ENCODE peak calls at places on chromosomes 2 and 18, in ten cellular contexts. L is foreskin keratinocyte, Q is lower leg skin, G is left ventricle myocardium inferior, P is sigmoid colon, U is progenitor cell of endocrine pancreas, Y is H9, H is fibroblast of the aortic adventitia, F is A549, D is HCT116. K is an unnamed sample.

GRCh38 chr18:2135309-2135708 is 436.0 kb downstream of the METTL4 start:
- DNase-seq in L (no peak), Q (no peak), G (no peak), P (no peak), U (no peak), Y (no peak), H (no peak), F (no peak), D (no peak), K (no peak)

GRCh38 chr18:53918091-53918490 is 306.4 kb downstream of the MBD2 start:
- DNase-seq in L (no peak), Q (no peak), G (no peak), P (no peak), U (no peak), Y (no peak), H (no peak), F (no peak), D (no peak), K (no peak)

GRCh38 chr2:8581048-8581561 is 100.8 kb upstream of the ID2 start:
- DNase-seq in L (no peak), Q (no peak), G (no peak), P (no peak), U (no peak), Y (peak), H (no peak), F (no peak), D (no peak), K (no peak)

GRCh38 chr2:219452361-219453317 is 18.0 kb downstream of the SPEG start:
- DNase-seq in L (peak), Q (no peak), G (no peak), P (peak), U (no peak), Y (no peak), H (peak), F (peak), D (peak), K (no peak)

GRCh38 chr2:120133572-120134244 is 89.5 kb downstream of the TMEM185B start:
- DNase-seq in L (no peak), Q (no peak), G (no peak), P (no peak), U (no peak), Y (no peak), H (peak), F (no peak), D (no peak), K (no peak)

GRCh38 chr2:164937864-164938401 is 17.4 kb downstream of the SLC38A11 start:
- DNase-seq in L (no peak), Q (no peak), G (no peak), P (no peak), U (no peak), Y (no peak), H (no peak), F (peak), D (no peak), K (no peak)

GRCh38 chr2:65922794-65923193 is 490.4 kb upstream of the SPRED2 start:
- DNase-seq in L (peak), Q (peak), G (peak), P (peak), U (no peak), Y (no peak), H (no peak), F (no peak), D (no peak), K (no peak)

GRCh38 chr2:20074901-20075300 is 23.5 kb upstream of the LAPTM4A start:
- DNase-seq in L (no peak), Q (no peak), G (no peak), P (no peak), U (no peak), Y (no peak), H (no peak), F (no peak), D (no peak), K (no peak)

GRCh38 chr2:120392923-120393322 is 47.0 kb downstream of the INHBB start:
- DNase-seq in L (no peak), Q (no peak), G (no peak), P (no peak), U (no peak), Y (no peak), H (no peak), F (no peak), D (no peak), K (no peak)

GRCh38 chr18:32735781-32736180 is 37.0 kb downstream of the KLHL14 start:
- DNase-seq in L (peak), Q (no peak), G (no peak), P (no peak), U (no peak), Y (no peak), H (no peak), F (no peak), D (no peak), K (no peak)

GRCh38 chr2:86613515-86613914 is 10.2 kb downstream of the RNF103 start:
- DNase-seq in L (no peak), Q (no peak), G (no peak), P (no peak), U (no peak), Y (no peak), H (no peak), F (no peak), D (no peak), K (no peak)
- TF ChIP-seq CTCF in L (no peak), Q (no peak), G (no peak), P (no peak), U (no peak), Y (no peak), H (no peak), F (no peak), D (no peak), K (no peak)

GRCh38 chr2:670637-671036 is 6.6 kb downstream of the TMEM18 start:
- DNase-seq in L (no peak), Q (no peak), G (no peak), P (no peak), U (no peak), Y (no peak), H (no peak), F (no peak), D (no peak), K (no peak)

GRCh38 chr2:669323-669722 is 7.9 kb downstream of the TMEM18 start:
- DNase-seq in L (no peak), Q (no peak), G (no peak), P (no peak), U (no peak), Y (no peak), H (peak), F (no peak), D (no peak), K (no peak)

GRCh38 chr2:666441-666840 is 10.8 kb downstream of the TMEM18 start:
- DNase-seq in L (no peak), Q (no peak), G (no peak), P (peak), U (no peak), Y (peak), H (no peak), F (no peak), D (no peak), K (no peak)

GRCh38 chr2:665340-666073 is 11.7 kb downstream of the TMEM18 start:
- DNase-seq in L (no peak), Q (no peak), G (no peak), P (no peak), U (no peak), Y (no peak), H (no peak), F (no peak), D (no peak), K (no peak)

DNA sequence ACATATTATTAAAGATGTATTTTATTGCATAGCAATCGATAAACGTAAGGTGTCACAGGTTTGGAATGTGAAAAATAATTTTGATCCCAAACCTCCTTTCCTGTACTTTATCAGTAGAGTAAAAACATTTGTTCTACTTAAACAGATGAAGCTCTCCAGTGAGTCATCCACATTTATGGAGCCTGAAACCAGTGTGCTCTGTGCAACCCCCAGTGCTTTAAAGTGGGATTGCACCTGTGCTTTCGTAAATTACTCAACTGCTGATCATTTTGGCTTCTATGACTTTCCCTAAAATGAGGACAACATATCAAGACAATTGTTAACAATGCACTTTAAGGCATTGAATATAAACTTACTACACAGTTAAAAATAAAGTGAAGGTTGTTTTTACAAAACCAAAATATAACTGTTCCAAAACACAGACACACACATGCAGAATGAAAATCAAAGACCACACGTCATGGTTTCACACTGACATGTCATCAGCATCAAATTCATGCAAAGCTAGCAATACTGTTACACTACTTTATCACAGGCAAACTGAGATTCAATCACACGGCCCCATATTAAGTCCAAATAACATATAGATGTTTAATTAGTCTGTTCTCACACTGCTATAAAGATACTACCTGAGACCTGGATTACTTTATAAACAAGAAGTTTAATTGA is 9.7 kb downstream of the TMEM18 start:
- DNase-seq in L (peak), Q (no peak), G (no peak), P (no peak), U (no peak), Y (peak), H (peak), F (peak), D (peak), K (no peak)
- TF ChIP-seq CTCF in L (peak), Q (no peak), G (peak), P (peak), U (peak), Y (peak), H (peak), F (no peak), D (peak), K (peak)

GRCh38 chr2:238339814-238340213 is 19.5 kb downstream of the TRAF3IP1 start:
- DNase-seq in L (no peak), Q (no peak), G (no peak), P (no peak), U (no peak), Y (no peak), H (no peak), F (peak), D (no peak), K (no peak)
- TF ChIP-seq CTCF in L (peak), Q (no peak), G (peak), P (no peak), U (no peak), Y (no peak), H (no peak), F (peak), D (peak), K (peak)

GRCh38 chr2:173957517-173957916 is 7.7 kb downstream of the SP3 start:
- DNase-seq in L (no peak), Q (no peak), G (no peak), P (no peak), U (no peak), Y (no peak), H (peak), F (no peak), D (no peak), K (no peak)

GRCh38 chr2:173953047-173953424 is 12.1 kb downstream of the SP3 start:
- DNase-seq in L (no peak), Q (no peak), G (no peak), P (no peak), U (no peak), Y (no peak), H (no peak), F (no peak), D (no peak), K (no peak)

GRCh38 chr2:173955867-173956266 is 9.3 kb downstream of the SP3 start:
- DNase-seq in L (no peak), Q (no peak), G (no peak), P (no peak), U (no peak), Y (no peak), H (no peak), F (no peak), D (no peak), K (no peak)

GRCh38 chr2:173956454-173956853 is 8.7 kb downstream of the SP3 start:
- DNase-seq in L (no peak), Q (no peak), G (no peak), P (no peak), U (no peak), Y (no peak), H (no peak), F (no peak), D (no peak), K (no peak)

DNA sequence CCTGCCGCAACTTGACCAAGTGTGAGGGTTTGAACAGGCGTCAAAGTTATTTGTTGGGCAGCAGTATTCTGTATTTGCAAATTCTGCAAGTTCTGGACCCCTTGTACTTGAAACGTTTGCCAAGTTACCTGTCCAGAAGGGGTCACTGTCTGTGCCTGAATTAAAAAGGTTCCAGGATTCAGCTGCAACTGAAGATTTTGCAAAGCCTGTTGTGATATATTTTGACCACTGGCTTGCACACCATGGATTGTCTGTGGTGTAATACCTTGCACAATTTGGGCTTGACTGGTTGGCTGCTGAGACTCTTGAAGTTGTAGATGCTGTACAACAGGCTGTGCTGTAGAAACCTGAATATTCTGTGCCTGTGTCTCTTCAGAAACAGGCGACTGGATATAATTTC is 10.2 kb downstream of the SP3 start:
- DNase-seq in L (no peak), Q (no peak), G (no peak), P (no peak), U (no peak), Y (no peak), H (no peak), F (no peak), D (no peak), K (no peak)
- TF ChIP-seq CTCF in L (peak), Q (no peak), G (no peak), P (no peak), U (peak), Y (peak), H (no peak), F (no peak), D (peak), K (peak)

DNA sequence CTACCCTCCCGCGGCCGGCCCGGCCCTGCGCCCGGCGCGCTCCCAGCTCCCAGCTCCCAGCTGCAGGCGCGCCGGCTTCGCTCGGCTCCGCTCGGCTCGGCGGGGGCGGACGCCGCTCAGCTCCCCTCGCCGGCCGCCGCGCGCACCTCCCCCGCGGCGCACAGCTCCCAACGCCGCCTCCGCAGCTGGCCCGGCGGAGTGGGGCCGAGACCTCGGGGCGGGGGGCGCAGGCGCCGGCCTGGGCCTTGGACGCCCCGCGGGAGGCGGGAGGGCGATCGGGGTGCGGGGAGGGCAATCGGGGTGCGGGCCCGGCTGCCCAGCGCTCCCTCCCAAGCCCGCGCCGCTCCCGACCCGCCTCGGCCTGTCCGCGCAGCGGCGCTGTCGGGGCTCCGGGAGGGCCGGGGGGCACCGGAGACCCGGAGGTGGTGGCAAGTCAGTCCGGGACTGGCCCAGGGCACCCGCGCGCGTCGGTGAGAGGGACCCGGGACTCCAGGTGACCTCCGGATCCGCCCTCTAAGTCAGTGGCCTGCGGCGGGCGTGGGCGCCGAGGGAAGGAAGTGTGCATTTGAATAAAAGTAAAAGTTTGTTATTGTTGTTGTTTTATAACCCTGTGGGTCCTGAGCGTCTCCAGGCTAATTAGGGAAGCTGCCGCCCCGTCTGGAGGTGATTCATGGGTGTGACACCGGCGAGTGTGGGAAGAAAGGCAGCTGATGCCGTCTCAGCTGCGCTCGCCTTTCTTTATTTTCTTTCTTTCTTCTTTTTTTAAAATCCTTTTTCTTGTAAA is at the start of gene CRACDL:
- DNase-seq in L (no peak), Q (no peak), G (no peak), P (no peak), U (no peak), Y (no peak), H (no peak), F (no peak), D (no peak), K (no peak)
- TF ChIP-seq CTCF in L (peak), Q (no peak), G (no peak), P (no peak), U (peak), Y (peak), H (no peak), F (peak), D (peak), K (no peak)

GRCh38 chr2:45836740-45837139 is 185.3 kb downstream of the PRKCE start:
- DNase-seq in L (no peak), Q (no peak), G (no peak), P (no peak), U (no peak), Y (no peak), H (no peak), F (no peak), D (no peak), K (no peak)

GRCh38 chr2:45837812-45838341 is 186.4 kb downstream of the PRKCE start:
- DNase-seq in L (no peak), Q (no peak), G (no peak), P (no peak), U (no peak), Y (no peak), H (no peak), F (no peak), D (no peak), K (no peak)

GRCh38 chr2:45834858-45835257 is 183.4 kb downstream of the PRKCE start:
- DNase-seq in L (no peak), Q (no peak), G (no peak), P (no peak), U (no peak), Y (no peak), H (no peak), F (no peak), D (no peak), K (no peak)

GRCh38 chr2:45834372-45834771 is 182.9 kb downstream of the PRKCE start:
- DNase-seq in L (no peak), Q (no peak), G (no peak), P (no peak), U (no peak), Y (no peak), H (no peak), F (no peak), D (no peak), K (no peak)

DNA sequence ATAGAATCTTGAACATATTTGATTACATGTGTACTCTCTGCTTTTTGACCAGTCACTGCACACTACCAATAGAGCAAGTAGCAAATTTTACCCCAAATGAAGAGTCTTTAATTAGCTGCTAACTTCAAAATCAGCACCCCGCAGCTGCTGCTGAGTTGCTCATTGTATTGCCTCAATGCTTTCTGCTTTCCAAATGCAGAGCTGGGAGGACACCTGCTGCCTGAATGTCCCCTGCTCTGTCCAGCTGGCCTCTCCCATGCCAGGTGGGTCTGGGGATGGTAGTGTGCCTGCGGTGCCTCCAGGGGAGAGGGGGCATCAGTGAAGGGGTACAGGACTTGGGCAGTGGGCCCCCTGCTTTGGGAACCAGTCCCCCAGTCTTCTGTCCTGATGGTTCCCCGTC is 184.8 kb downstream of the PRKCE start:
- DNase-seq in L (no peak), Q (no peak), G (no peak), P (no peak), U (no peak), Y (no peak), H (no peak), F (no peak), D (no peak), K (no peak)
- TF ChIP-seq CTCF in L (no peak), Q (no peak), G (no peak), P (no peak), U (no peak), Y (peak), H (no peak), F (no peak), D (no peak), K (no peak)